ENCODE peak calls at places on chromosomes 7 and 10, in ten cellular contexts. One of them, this sample, is unnamed.

GRCh38 chr10:53702489-53702888 is 929.9 kb upstream of the MBL2 start:
- DNase-seq in sigmoid colon: no peak
- DNase-seq in suprapubic skin: no peak
- DNase-seq in K562: no peak
- DNase-seq in HepG2: no peak
- DNase-seq in upper lobe of left lung: no peak
- DNase-seq in esophagus muscularis mucosa: no peak
- DNase-seq in GM12878: no peak
- DNase-seq in transverse colon: no peak
- DNase-seq in SK-N-SH: no peak
- DNase-seq in this sample: no peak

GRCh38 chr10:6202684-6203330 is at the start of gene PFKFB3:
- DNase-seq in sigmoid colon: peak; percentile 98
- DNase-seq in suprapubic skin: peak; percentile 97
- DNase-seq in K562: peak; percentile 95
- DNase-seq in HepG2: peak; percentile 81
- DNase-seq in upper lobe of left lung: peak; percentile 96
- DNase-seq in esophagus muscularis mucosa: peak; percentile 99
- DNase-seq in GM12878: peak; percentile 59
- DNase-seq in transverse colon: peak; percentile 95
- DNase-seq in SK-N-SH: peak; percentile 98
- DNase-seq in this sample: peak; percentile 97

GRCh38 chr7:157520249-157520648 is 183.4 kb downstream of the DNAJB6 start:
- DNase-seq in sigmoid colon: peak; percentile 30
- DNase-seq in suprapubic skin: no peak
- DNase-seq in K562: no peak
- DNase-seq in HepG2: no peak
- DNase-seq in upper lobe of left lung: no peak
- DNase-seq in esophagus muscularis mucosa: no peak
- DNase-seq in GM12878: peak; percentile 23
- DNase-seq in transverse colon: no peak
- DNase-seq in SK-N-SH: no peak
- DNase-seq in this sample: no peak

GRCh38 chr10:63494951-63495350 is 26.2 kb upstream of the REEP3 start:
- DNase-seq in sigmoid colon: no peak
- DNase-seq in suprapubic skin: no peak
- DNase-seq in K562: no peak
- DNase-seq in HepG2: no peak
- DNase-seq in upper lobe of left lung: no peak
- DNase-seq in esophagus muscularis mucosa: no peak
- DNase-seq in GM12878: no peak
- DNase-seq in transverse colon: no peak
- DNase-seq in SK-N-SH: no peak
- DNase-seq in this sample: no peak

GRCh38 chr7:27916372-27916771 is 176.4 kb downstream of the TAX1BP1 start:
- DNase-seq in sigmoid colon: no peak
- DNase-seq in suprapubic skin: no peak
- DNase-seq in K562: no peak
- DNase-seq in HepG2: no peak
- DNase-seq in upper lobe of left lung: no peak
- DNase-seq in esophagus muscularis mucosa: no peak
- DNase-seq in GM12878: no peak
- DNase-seq in transverse colon: no peak
- DNase-seq in SK-N-SH: no peak
- DNase-seq in this sample: no peak

GRCh38 chr7:94335586-94335985 is 59.1 kb upstream of the COL1A2 start:
- DNase-seq in sigmoid colon: no peak
- DNase-seq in suprapubic skin: no peak
- DNase-seq in K562: no peak
- DNase-seq in HepG2: no peak
- DNase-seq in upper lobe of left lung: no peak
- DNase-seq in esophagus muscularis mucosa: no peak
- DNase-seq in GM12878: no peak
- DNase-seq in transverse colon: no peak
- DNase-seq in SK-N-SH: no peak
- DNase-seq in this sample: no peak

GRCh38 chr10:8076948-8077347 is 22.5 kb downstream of the GATA3 start:
- DNase-seq in sigmoid colon: no peak
- DNase-seq in suprapubic skin: no peak
- DNase-seq in K562: no peak
- DNase-seq in HepG2: no peak
- DNase-seq in upper lobe of left lung: no peak
- DNase-seq in esophagus muscularis mucosa: no peak
- DNase-seq in GM12878: no peak
- DNase-seq in transverse colon: no peak
- DNase-seq in SK-N-SH: no peak
- DNase-seq in this sample: no peak

GRCh38 chr10:26486304-26486703 is 48.2 kb downstream of the APBB1IP start:
- DNase-seq in sigmoid colon: no peak
- DNase-seq in suprapubic skin: no peak
- DNase-seq in K562: no peak
- DNase-seq in HepG2: no peak
- DNase-seq in upper lobe of left lung: no peak
- DNase-seq in esophagus muscularis mucosa: peak; percentile 66
- DNase-seq in GM12878: no peak
- DNase-seq in transverse colon: no peak
- DNase-seq in SK-N-SH: no peak
- DNase-seq in this sample: no peak

GRCh38 chr10:17228081-17229015 is at the start of gene VIM:
- DNase-seq in sigmoid colon: peak; percentile 98
- DNase-seq in suprapubic skin: peak; percentile 97
- DNase-seq in K562: peak; percentile 86
- DNase-seq in HepG2: no peak
- DNase-seq in upper lobe of left lung: peak; percentile 93
- DNase-seq in esophagus muscularis mucosa: peak; percentile 97
- DNase-seq in GM12878: peak; percentile 69
- DNase-seq in transverse colon: peak; percentile 81
- DNase-seq in SK-N-SH: peak; percentile 66
- DNase-seq in this sample: peak; percentile 73

GRCh38 chr10:71728218-71728737 is 8.7 kb upstream of the C10orf105 start:
- DNase-seq in sigmoid colon: no peak
- DNase-seq in suprapubic skin: peak; percentile 60
- DNase-seq in K562: no peak
- DNase-seq in HepG2: no peak
- DNase-seq in upper lobe of left lung: no peak
- DNase-seq in esophagus muscularis mucosa: peak; percentile 93
- DNase-seq in GM12878: peak; percentile 72
- DNase-seq in transverse colon: peak; percentile 55
- DNase-seq in SK-N-SH: peak; percentile 87
- DNase-seq in this sample: no peak
- H3K4me1 ChIP-seq in sigmoid colon: peaks cover 38% of the 10 kb centered on the region
- H3K4me1 ChIP-seq in suprapubic skin: peaks cover 51% of the 10 kb centered on the region
- H3K4me1 ChIP-seq in K562: peaks cover 62% of the 10 kb centered on the region
- H3K4me1 ChIP-seq in HepG2: peaks cover 50% of the 10 kb centered on the region
- H3K4me1 ChIP-seq in upper lobe of left lung: peaks cover 48% of the 10 kb centered on the region
- H3K4me1 ChIP-seq in esophagus muscularis mucosa: peaks cover 44% of the 10 kb centered on the region
- H3K4me1 ChIP-seq in GM12878: peaks cover 48% of the 10 kb centered on the region
- H3K4me1 ChIP-seq in transverse colon: peaks cover 43% of the 10 kb centered on the region
- H3K4me1 ChIP-seq in SK-N-SH: peaks cover 46% of the 10 kb centered on the region
- H3K4me1 ChIP-seq in this sample: peaks cover 53% of the 10 kb centered on the region

GRCh38 chr7:112419543-112420130 is 30.6 kb upstream of the IFRD1 start:
- DNase-seq in sigmoid colon: no peak
- DNase-seq in suprapubic skin: no peak
- DNase-seq in K562: no peak
- DNase-seq in HepG2: no peak
- DNase-seq in upper lobe of left lung: no peak
- DNase-seq in esophagus muscularis mucosa: no peak
- DNase-seq in GM12878: no peak
- DNase-seq in transverse colon: no peak
- DNase-seq in SK-N-SH: no peak
- DNase-seq in this sample: no peak

GRCh38 chr7:112423987-112424386 is 26.3 kb upstream of the IFRD1 start:
- DNase-seq in sigmoid colon: no peak
- DNase-seq in suprapubic skin: no peak
- DNase-seq in K562: no peak
- DNase-seq in HepG2: no peak
- DNase-seq in upper lobe of left lung: no peak
- DNase-seq in esophagus muscularis mucosa: no peak
- DNase-seq in GM12878: no peak
- DNase-seq in transverse colon: no peak
- DNase-seq in SK-N-SH: no peak
- DNase-seq in this sample: no peak

GRCh38 chr7:112420236-112420945 is 29.9 kb upstream of the IFRD1 start:
- DNase-seq in sigmoid colon: no peak
- DNase-seq in suprapubic skin: no peak
- DNase-seq in K562: no peak
- DNase-seq in HepG2: peak; percentile 74
- DNase-seq in upper lobe of left lung: no peak
- DNase-seq in esophagus muscularis mucosa: no peak
- DNase-seq in GM12878: no peak
- DNase-seq in transverse colon: no peak
- DNase-seq in SK-N-SH: no peak
- DNase-seq in this sample: no peak

GRCh38 chr7:112421666-112422486 is 28.4 kb upstream of the IFRD1 start:
- DNase-seq in sigmoid colon: no peak
- DNase-seq in suprapubic skin: no peak
- DNase-seq in K562: peak; percentile 18
- DNase-seq in HepG2: peak; percentile 74
- DNase-seq in upper lobe of left lung: peak; percentile 29
- DNase-seq in esophagus muscularis mucosa: no peak
- DNase-seq in GM12878: no peak
- DNase-seq in transverse colon: no peak
- DNase-seq in SK-N-SH: no peak
- DNase-seq in this sample: no peak

DNA sequence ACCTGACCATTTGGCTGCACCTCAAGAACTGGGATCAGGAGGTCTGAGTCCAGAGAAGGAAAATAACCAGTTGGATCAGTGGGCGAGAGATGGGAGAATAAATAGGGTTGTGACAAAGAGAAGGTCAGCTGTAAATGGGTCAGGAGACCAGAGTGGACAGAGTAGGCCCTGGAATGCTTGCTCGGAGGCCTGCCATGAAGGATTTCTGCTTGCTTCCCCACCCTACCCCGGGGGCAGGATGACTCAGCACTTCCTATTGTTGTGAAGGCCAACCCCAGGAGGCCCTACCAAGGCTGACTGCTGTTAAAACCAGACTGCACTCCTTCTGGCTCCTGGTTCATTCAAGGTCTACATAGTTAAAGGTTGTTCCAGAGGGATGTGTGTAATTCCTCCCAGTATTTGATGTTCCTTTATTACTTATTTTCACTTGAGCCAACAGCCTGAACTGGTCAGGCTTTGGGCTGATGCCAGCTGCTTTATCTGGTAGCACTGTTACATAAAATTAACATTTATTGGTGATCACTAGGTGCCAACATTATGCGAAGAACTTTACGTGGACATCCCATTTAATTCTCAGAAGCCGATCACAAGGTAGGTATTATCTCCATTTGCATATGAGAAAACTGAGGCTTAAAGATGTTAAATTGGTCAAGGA is 27.3 kb upstream of the IFRD1 start:
- DNase-seq in sigmoid colon: peak; percentile 78
- DNase-seq in suprapubic skin: peak; percentile 88
- DNase-seq in K562: peak; percentile 90
- DNase-seq in HepG2: peak; percentile 89
- DNase-seq in upper lobe of left lung: peak; percentile 83
- DNase-seq in esophagus muscularis mucosa: no peak
- DNase-seq in GM12878: no peak
- DNase-seq in transverse colon: peak; percentile 55
- DNase-seq in SK-N-SH: no peak
- DNase-seq in this sample: peak; percentile 90
- TF ChIP-seq POLR2AphosphoS5 in sigmoid colon: no peak
- TF ChIP-seq POLR2AphosphoS5 in suprapubic skin: peak; percentile 51
- TF ChIP-seq POLR2AphosphoS5 in K562: no peak
- TF ChIP-seq POLR2AphosphoS5 in HepG2: no peak
- TF ChIP-seq POLR2AphosphoS5 in upper lobe of left lung: peak; percentile 50
- TF ChIP-seq POLR2AphosphoS5 in esophagus muscularis mucosa: peak; percentile 51
- TF ChIP-seq POLR2AphosphoS5 in GM12878: no peak
- TF ChIP-seq POLR2AphosphoS5 in transverse colon: no peak
- TF ChIP-seq POLR2AphosphoS5 in SK-N-SH: peak; percentile 64
- TF ChIP-seq POLR2AphosphoS5 in this sample: peak; percentile 25

GRCh38 chr10:129645487-129645886 is 178.4 kb downstream of the MGMT start:
- DNase-seq in sigmoid colon: no peak
- DNase-seq in suprapubic skin: no peak
- DNase-seq in K562: no peak
- DNase-seq in HepG2: no peak
- DNase-seq in upper lobe of left lung: no peak
- DNase-seq in esophagus muscularis mucosa: no peak
- DNase-seq in GM12878: no peak
- DNase-seq in transverse colon: no peak
- DNase-seq in SK-N-SH: no peak
- DNase-seq in this sample: no peak

GRCh38 chr10:129642427-129642826 is 175.4 kb downstream of the MGMT start:
- DNase-seq in sigmoid colon: no peak
- DNase-seq in suprapubic skin: no peak
- DNase-seq in K562: no peak
- DNase-seq in HepG2: peak; percentile 91
- DNase-seq in upper lobe of left lung: no peak
- DNase-seq in esophagus muscularis mucosa: no peak
- DNase-seq in GM12878: no peak
- DNase-seq in transverse colon: no peak
- DNase-seq in SK-N-SH: no peak
- DNase-seq in this sample: no peak

GRCh38 chr10:129641982-129642381 is 174.9 kb downstream of the MGMT start:
- DNase-seq in sigmoid colon: no peak
- DNase-seq in suprapubic skin: no peak
- DNase-seq in K562: no peak
- DNase-seq in HepG2: no peak
- DNase-seq in upper lobe of left lung: no peak
- DNase-seq in esophagus muscularis mucosa: no peak
- DNase-seq in GM12878: no peak
- DNase-seq in transverse colon: no peak
- DNase-seq in SK-N-SH: no peak
- DNase-seq in this sample: no peak

GRCh38 chr10:129641351-129641750 is 174.3 kb downstream of the MGMT start:
- DNase-seq in sigmoid colon: no peak
- DNase-seq in suprapubic skin: no peak
- DNase-seq in K562: no peak
- DNase-seq in HepG2: no peak
- DNase-seq in upper lobe of left lung: no peak
- DNase-seq in esophagus muscularis mucosa: no peak
- DNase-seq in GM12878: no peak
- DNase-seq in transverse colon: no peak
- DNase-seq in SK-N-SH: no peak
- DNase-seq in this sample: no peak

DNA sequence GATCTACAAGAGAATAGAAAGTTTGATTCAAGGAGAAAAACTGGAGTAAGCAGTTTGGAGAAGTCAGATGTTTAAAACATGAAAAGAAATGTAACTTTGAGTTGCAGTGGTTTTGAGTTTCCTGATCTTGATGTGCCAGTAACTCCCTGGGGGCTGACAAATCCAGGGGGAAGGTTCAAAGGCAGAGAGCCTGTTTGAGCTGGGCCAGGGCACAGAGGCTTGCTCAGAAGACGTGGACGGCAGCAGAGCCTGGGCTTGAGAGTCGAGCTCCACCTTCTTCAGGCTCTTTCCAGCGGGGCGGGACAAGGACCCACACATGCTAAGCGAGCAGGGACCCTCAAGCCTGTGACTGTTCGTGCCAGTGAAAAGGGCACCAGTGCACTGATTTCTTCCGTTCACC is 176.2 kb downstream of the MGMT start:
- DNase-seq in sigmoid colon: no peak
- DNase-seq in suprapubic skin: no peak
- DNase-seq in K562: no peak
- DNase-seq in HepG2: no peak
- DNase-seq in upper lobe of left lung: no peak
- DNase-seq in esophagus muscularis mucosa: peak; percentile 64
- DNase-seq in GM12878: no peak
- DNase-seq in transverse colon: no peak
- DNase-seq in SK-N-SH: no peak
- DNase-seq in this sample: no peak
- TF ChIP-seq EP300 in sigmoid colon: no peak
- TF ChIP-seq EP300 in suprapubic skin: no peak
- TF ChIP-seq EP300 in K562: no peak
- TF ChIP-seq EP300 in HepG2: no peak
- TF ChIP-seq EP300 in upper lobe of left lung: no peak
- TF ChIP-seq EP300 in esophagus muscularis mucosa: no peak
- TF ChIP-seq EP300 in GM12878: no peak
- TF ChIP-seq EP300 in transverse colon: no peak
- TF ChIP-seq EP300 in SK-N-SH: no peak
- TF ChIP-seq EP300 in this sample: no peak

GRCh38 chr7:43753401-43753800 is 5.1 kb upstream of the BLVRA start:
- DNase-seq in sigmoid colon: no peak
- DNase-seq in suprapubic skin: no peak
- DNase-seq in K562: no peak
- DNase-seq in HepG2: no peak
- DNase-seq in upper lobe of left lung: no peak
- DNase-seq in esophagus muscularis mucosa: no peak
- DNase-seq in GM12878: no peak
- DNase-seq in transverse colon: no peak
- DNase-seq in SK-N-SH: no peak
- DNase-seq in this sample: no peak
- H3K4me1 ChIP-seq in sigmoid colon: peaks cover 5% of the 10 kb centered on the region
- H3K4me1 ChIP-seq in suprapubic skin: peaks cover 11% of the 10 kb centered on the region
- H3K4me1 ChIP-seq in K562: peaks cover 47% of the 10 kb centered on the region
- H3K4me1 ChIP-seq in HepG2: peaks cover 37% of the 10 kb centered on the region
- H3K4me1 ChIP-seq in upper lobe of left lung: peaks cover 22% of the 10 kb centered on the region
- H3K4me1 ChIP-seq in esophagus muscularis mucosa: peaks cover 7% of the 10 kb centered on the region
- H3K4me1 ChIP-seq in GM12878: peaks cover 41% of the 10 kb centered on the region
- H3K4me1 ChIP-seq in transverse colon: peaks cover 7% of the 10 kb centered on the region
- H3K4me1 ChIP-seq in SK-N-SH: peaks cover 9% of the 10 kb centered on the region
- H3K4me1 ChIP-seq in this sample: peaks cover 7% of the 10 kb centered on the region